ENCODE peak calls at places on chromosome 9, in six cellular contexts. L, A, Y, V, J and H are unnamed samples.

GRCh38 chr9:91858670-91859030 is 91.4 kb downstream of the ROR2 start:
- DNase-seq in A (no peak), V (no peak), J (no peak), Y (no peak), L (no peak), H (no peak)

GRCh38 chr9:35659340-35659739 is 1.2 kb downstream of the CCDC107 start:
- DNase-seq in Y (no peak), L (no peak), V (no peak), J (no peak), A (no peak), H (no peak)

GRCh38 chr9:15357050-15357653 is 50.1 kb upstream of the TTC39B start:
- DNase-seq in J (peak; percentile 16), Y (peak; percentile 79), L (peak; percentile 21), A (no peak), V (no peak), H (no peak)

GRCh38 chr9:82106536-82106935 is 118.0 kb downstream of the SPATA31D1 start:
- DNase-seq in L (no peak), J (no peak), A (no peak), V (no peak), Y (no peak), H (no peak)

GRCh38 chr9:4979224-4979623 is 5.8 kb upstream of the JAK2 start:
- DNase-seq in L (no peak), Y (no peak), J (no peak), A (no peak), V (no peak), H (no peak)

GRCh38 chr9:83920469-83920941 is 727 bp downstream of the KIF27 start:
- DNase-seq in L (peak; percentile 79), V (no peak), J (no peak), Y (peak; percentile 81), A (no peak), H (peak; percentile 70)

GRCh38 chr9:108225371-108225905 is 630.3 kb downstream of the ACTL7B start:
- DNase-seq in L (no peak), J (no peak), V (no peak), Y (no peak), A (no peak), H (no peak)

GRCh38 chr9:100443781-100444768 is 17.1 kb downstream of the MSANTD3 start:
- DNase-seq in A (no peak), V (no peak), Y (no peak), J (no peak), L (no peak), H (no peak)

GRCh38 chr9:28031521-28032177 is 458.4 kb upstream of the C9orf72 start:
- DNase-seq in A (no peak), V (no peak), J (no peak), L (no peak), Y (no peak), H (no peak)

GRCh38 chr9:18296702-18297531 is 177.0 kb upstream of the ADAMTSL1 start:
- DNase-seq in V (no peak), L (no peak), J (no peak), Y (no peak), A (no peak), H (no peak)

GRCh38 chr9:34961574-34962480 is 3.7 kb downstream of the PHF24 start:
- DNase-seq in V (no peak), J (no peak), Y (no peak), L (peak; percentile 62), A (no peak), H (no peak)

GRCh38 chr9:28215921-28216320 is 642.6 kb upstream of the C9orf72 start:
- DNase-seq in J (no peak), L (no peak), Y (no peak), A (no peak), V (no peak), H (no peak)

GRCh38 chr9:133999866-134000265 is 7.7 kb upstream of the VAV2 start:
- DNase-seq in L (no peak), A (no peak), V (no peak), Y (no peak), J (no peak), H (no peak)

GRCh38 chr9:20601292-20601691 is 21.0 kb downstream of the MLLT3 start:
- DNase-seq in J (no peak), V (no peak), A (no peak), Y (no peak), L (no peak), H (no peak)

GRCh38 chr9:119375892-119376291 is 6.7 kb upstream of the BRINP1 start:
- DNase-seq in L (peak; percentile 67), Y (peak; percentile 46), J (peak; percentile 19), V (no peak), A (no peak), H (peak; percentile 55)

GRCh38 chr9:79185866-79186265 is 385.9 kb upstream of the TLE4 start:
- DNase-seq in J (no peak), L (no peak), A (no peak), Y (no peak), V (no peak), H (no peak)

GRCh38 chr9:116717150-116717549 is 30.0 kb downstream of the TRIM32 start:
- DNase-seq in L (no peak), J (no peak), V (no peak), A (no peak), Y (no peak), H (no peak)

GRCh38 chr9:96618209-96619108 is 1.2 kb downstream of the CDC14B start:
- DNase-seq in Y (peak; percentile 41), A (peak; percentile 38), L (peak; percentile 77), V (no peak), J (no peak), H (peak; percentile 45)

GRCh38 chr9:35798658-35799366 is 7.4 kb downstream of the NPR2 start:
- DNase-seq in V (peak; percentile 6), L (peak; percentile 53), A (no peak), J (no peak), Y (no peak), H (no peak)

GRCh38 chr9:69421908-69422801 is 97.1 kb downstream of the ENTREP1 start:
- DNase-seq in J (peak; percentile 54), L (peak; percentile 81), V (no peak), Y (peak; percentile 59), A (no peak), H (peak; percentile 33)

GRCh38 chr9:110801426-110801825 is 132.8 kb downstream of the MUSK start:
- DNase-seq in L (no peak), Y (no peak), J (no peak), V (no peak), A (no peak), H (no peak)

GRCh38 chr9:110797611-110798010 is 129.0 kb downstream of the MUSK start:
- DNase-seq in Y (no peak), J (no peak), A (no peak), L (no peak), V (no peak), H (no peak)

GRCh38 chr9:110802416-110803035 is 133.9 kb downstream of the MUSK start:
- DNase-seq in V (no peak), J (no peak), Y (no peak), A (no peak), L (no peak), H (no peak)

GRCh38 chr9:110799396-110799795 is 130.8 kb downstream of the MUSK start:
- DNase-seq in J (no peak), V (no peak), A (no peak), Y (no peak), L (no peak), H (no peak)
- H3K4me1 ChIP-seq in J (no peaks in the 10 kb centered on the region), V (peaks cover 29% of the 10 kb centered on the region), A (peaks cover 5% of the 10 kb centered on the region), Y (no peaks in the 10 kb centered on the region), L (no peaks in the 10 kb centered on the region), H (peaks cover 8% of the 10 kb centered on the region)

GRCh38 chr9:113221003-113221799 is at the start of the genes FKBP15 and SLC31A1:
- DNase-seq in A (peak; percentile 98), Y (peak; percentile 99), J (peak; percentile 98), L (peak; percentile 99), V (peak; percentile 96), H (peak; percentile 98)

GRCh38 chr9:113219972-113220371 is 1.1 kb downstream of the FKBP15 start:
- DNase-seq in A (no peak), Y (no peak), V (no peak), J (peak; percentile 30), L (no peak), H (no peak)

GRCh38 chr9:113220467-113221002 is 542 bp downstream of the FKBP15 start:
- DNase-seq in V (no peak), Y (no peak), L (no peak), J (peak; percentile 25), A (no peak), H (no peak)

GRCh38 chr9:113221800-113222481 is 597 bp downstream of the SLC31A1 start:
- DNase-seq in L (no peak), Y (peak; percentile 20), J (peak; percentile 14), V (no peak), A (no peak), H (no peak)

DNA sequence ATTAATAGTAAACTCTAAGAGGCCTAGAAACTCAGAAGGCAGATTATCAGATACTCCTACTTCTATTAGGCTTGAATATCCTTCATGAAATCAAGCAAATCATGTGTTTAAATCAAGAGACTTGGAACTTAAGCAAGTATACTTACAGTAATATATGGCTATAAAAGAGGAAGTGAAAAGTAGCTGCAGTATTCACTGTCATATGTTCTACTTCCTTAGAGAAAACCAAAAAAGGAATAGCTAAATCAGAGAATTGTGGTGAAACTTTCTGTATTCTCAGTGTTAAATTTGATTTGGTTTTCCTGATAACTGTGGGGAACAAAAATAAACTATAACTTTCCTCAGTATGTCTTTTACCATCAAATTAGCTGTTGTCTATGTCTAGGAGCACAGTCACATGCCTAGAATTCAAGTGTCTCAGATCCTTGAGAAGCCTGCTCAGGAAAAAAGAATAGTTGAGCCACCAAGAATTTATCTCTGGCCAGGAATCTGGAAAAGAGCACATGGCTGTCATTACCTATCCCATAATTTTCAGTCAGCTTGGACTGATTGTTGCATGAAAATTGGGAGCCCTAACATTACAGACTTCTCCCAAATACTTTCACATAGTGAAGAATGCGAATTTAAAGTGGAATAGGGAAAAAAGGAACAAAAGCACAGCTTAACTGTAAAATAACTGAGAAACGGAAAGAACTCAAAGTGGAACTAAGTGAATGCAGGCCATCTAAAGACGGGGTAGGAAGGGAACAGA is 1.7 kb downstream of the FKBP15 start:
- DNase-seq in L (no peak), A (no peak), J (peak; percentile 66), V (no peak), Y (no peak), H (no peak)
- H3K4me3 ChIP-seq in L (no peak overlapping the region), A (peak overlapping the region; percentile 87), J (peak overlapping the region; percentile 92), V (no peak overlapping the region), Y (no peak overlapping the region), H (peak overlapping the region; percentile 74)

DNA sequence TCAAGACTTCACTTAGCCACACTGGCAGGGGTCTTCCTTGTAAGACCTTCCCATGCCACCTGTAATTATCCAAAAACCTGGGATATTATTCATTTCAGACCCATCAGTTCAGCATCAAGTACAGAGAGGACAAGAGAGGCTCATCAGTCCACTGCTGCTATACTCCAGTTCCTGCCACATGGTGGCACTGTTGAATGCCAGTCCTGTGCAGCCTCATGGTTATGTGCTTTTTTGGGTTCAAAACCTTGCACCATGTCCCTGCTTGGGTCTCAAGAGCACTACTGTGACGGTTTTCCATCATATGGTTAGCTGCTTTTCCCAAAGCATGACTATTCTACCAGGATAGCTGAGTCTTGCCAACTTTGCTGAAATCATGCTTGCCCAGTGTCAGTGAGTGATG is 8.5 kb downstream of the PTGS1 start:
- DNase-seq in J (peak; percentile 43), L (no peak), V (no peak), A (no peak), Y (no peak), H (no peak)
- TF ChIP-seq CTCF in J (peak; percentile 88), L (no peak), V (peak; percentile 50), A (no peak), Y (no peak), H (no peak)

DNA sequence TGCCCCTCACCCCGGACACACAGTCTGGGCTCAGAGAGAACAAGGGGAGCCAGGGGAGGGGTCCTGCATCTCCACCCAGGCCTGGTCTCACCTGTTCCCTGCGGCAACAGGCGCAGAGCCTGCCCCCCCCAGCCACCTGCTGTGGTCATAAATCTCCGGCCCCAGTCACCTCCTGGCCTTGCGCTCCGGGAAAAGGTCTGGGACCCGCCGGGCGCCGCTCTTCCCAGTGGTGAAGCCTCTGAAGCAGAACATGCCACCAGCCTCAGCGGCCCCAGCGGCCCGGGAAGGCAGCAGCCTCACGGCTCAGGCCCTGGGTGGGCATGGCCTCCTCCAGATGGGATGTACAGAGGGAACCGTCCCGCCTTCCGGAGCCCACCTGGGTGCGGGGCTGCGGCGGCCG is 20.6 kb downstream of the NOTCH1 start:
- DNase-seq in A (no peak), V (no peak), L (no peak), Y (peak; percentile 47), J (no peak), H (no peak)
- H3K4me1 ChIP-seq in A (peaks cover 96% of the 10 kb centered on the region), V (no peaks in the 10 kb centered on the region), L (peaks cover 29% of the 10 kb centered on the region), Y (peaks cover 92% of the 10 kb centered on the region), J (peaks cover 11% of the 10 kb centered on the region), H (peaks cover 36% of the 10 kb centered on the region)